ENCODE peak calls at places on chromosomes 2 and 18, in six cellular contexts. One of them, this sample, is unnamed.

GRCh38 chr18:24631238-24632025 is 171.0 kb downstream of the HRH4 start:
- DNase-seq in stimulated activated CD8-positive, alpha-beta memory T cell treated with anti-CD3 and anti-CD28 coated beads, Interleukin-2, amount 100 ng/mL, for 48 hours: no peak
- DNase-seq in activated T-cell treated with anti-CD3 and anti-CD28 coated beads for 1 hour: no peak
- DNase-seq in hypothalamus: no peak
- DNase-seq in naive thymus-derived CD8-positive, alpha-beta T cell: no peak
- DNase-seq in CD4-positive, alpha-beta T cell: no peak
- DNase-seq in this sample: no peak

GRCh38 chr2:50491541-50492114 is 540.3 kb downstream of the NRXN1 start:
- DNase-seq in stimulated activated CD8-positive, alpha-beta memory T cell treated with anti-CD3 and anti-CD28 coated beads, Interleukin-2, amount 100 ng/mL, for 48 hours: no peak
- DNase-seq in activated T-cell treated with anti-CD3 and anti-CD28 coated beads for 1 hour: no peak
- DNase-seq in hypothalamus: peak
- DNase-seq in naive thymus-derived CD8-positive, alpha-beta T cell: no peak
- DNase-seq in CD4-positive, alpha-beta T cell: no peak
- DNase-seq in this sample: no peak

GRCh38 chr18:33871363-33872025 is 293.5 kb downstream of the ASXL3 start:
- DNase-seq in stimulated activated CD8-positive, alpha-beta memory T cell treated with anti-CD3 and anti-CD28 coated beads, Interleukin-2, amount 100 ng/mL, for 48 hours: no peak
- DNase-seq in activated T-cell treated with anti-CD3 and anti-CD28 coated beads for 1 hour: no peak
- DNase-seq in hypothalamus: no peak
- DNase-seq in naive thymus-derived CD8-positive, alpha-beta T cell: no peak
- DNase-seq in CD4-positive, alpha-beta T cell: no peak
- DNase-seq in this sample: no peak

GRCh38 chr2:197285361-197285760 is 25.2 kb downstream of the ANKRD44 start:
- DNase-seq in stimulated activated CD8-positive, alpha-beta memory T cell treated with anti-CD3 and anti-CD28 coated beads, Interleukin-2, amount 100 ng/mL, for 48 hours: no peak
- DNase-seq in activated T-cell treated with anti-CD3 and anti-CD28 coated beads for 1 hour: no peak
- DNase-seq in hypothalamus: no peak
- DNase-seq in naive thymus-derived CD8-positive, alpha-beta T cell: no peak
- DNase-seq in CD4-positive, alpha-beta T cell: no peak
- DNase-seq in this sample: no peak

GRCh38 chr18:79151191-79151590 is 82.0 kb downstream of the ATP9B start:
- DNase-seq in stimulated activated CD8-positive, alpha-beta memory T cell treated with anti-CD3 and anti-CD28 coated beads, Interleukin-2, amount 100 ng/mL, for 48 hours: no peak
- DNase-seq in activated T-cell treated with anti-CD3 and anti-CD28 coated beads for 1 hour: no peak
- DNase-seq in hypothalamus: no peak
- DNase-seq in naive thymus-derived CD8-positive, alpha-beta T cell: no peak
- DNase-seq in CD4-positive, alpha-beta T cell: no peak
- DNase-seq in this sample: no peak

GRCh38 chr2:169461143-169461542 is 18.2 kb upstream of the BBS5 start:
- DNase-seq in stimulated activated CD8-positive, alpha-beta memory T cell treated with anti-CD3 and anti-CD28 coated beads, Interleukin-2, amount 100 ng/mL, for 48 hours: no peak
- DNase-seq in activated T-cell treated with anti-CD3 and anti-CD28 coated beads for 1 hour: no peak
- DNase-seq in hypothalamus: no peak
- DNase-seq in naive thymus-derived CD8-positive, alpha-beta T cell: no peak
- DNase-seq in CD4-positive, alpha-beta T cell: no peak
- DNase-seq in this sample: no peak

GRCh38 chr18:79753391-79753851 is 44.3 kb upstream of the KCNG2 start:
- DNase-seq in stimulated activated CD8-positive, alpha-beta memory T cell treated with anti-CD3 and anti-CD28 coated beads, Interleukin-2, amount 100 ng/mL, for 48 hours: no peak
- DNase-seq in activated T-cell treated with anti-CD3 and anti-CD28 coated beads for 1 hour: no peak
- DNase-seq in hypothalamus: no peak
- DNase-seq in naive thymus-derived CD8-positive, alpha-beta T cell: no peak
- DNase-seq in CD4-positive, alpha-beta T cell: no peak
- DNase-seq in this sample: no peak

GRCh38 chr2:23760746-23761145 is 166.2 kb downstream of the ATAD2B start:
- DNase-seq in stimulated activated CD8-positive, alpha-beta memory T cell treated with anti-CD3 and anti-CD28 coated beads, Interleukin-2, amount 100 ng/mL, for 48 hours: no peak
- DNase-seq in activated T-cell treated with anti-CD3 and anti-CD28 coated beads for 1 hour: no peak
- DNase-seq in hypothalamus: no peak
- DNase-seq in naive thymus-derived CD8-positive, alpha-beta T cell: no peak
- DNase-seq in CD4-positive, alpha-beta T cell: no peak
- DNase-seq in this sample: no peak

GRCh38 chr2:7405861-7406715 is 488.9 kb downstream of the RNF144A start:
- DNase-seq in stimulated activated CD8-positive, alpha-beta memory T cell treated with anti-CD3 and anti-CD28 coated beads, Interleukin-2, amount 100 ng/mL, for 48 hours: no peak
- DNase-seq in activated T-cell treated with anti-CD3 and anti-CD28 coated beads for 1 hour: no peak
- DNase-seq in hypothalamus: no peak
- DNase-seq in naive thymus-derived CD8-positive, alpha-beta T cell: no peak
- DNase-seq in CD4-positive, alpha-beta T cell: no peak
- DNase-seq in this sample: no peak

GRCh38 chr2:150126143-150126725 is 361.2 kb downstream of the RND3 start:
- DNase-seq in stimulated activated CD8-positive, alpha-beta memory T cell treated with anti-CD3 and anti-CD28 coated beads, Interleukin-2, amount 100 ng/mL, for 48 hours: no peak
- DNase-seq in activated T-cell treated with anti-CD3 and anti-CD28 coated beads for 1 hour: no peak
- DNase-seq in hypothalamus: no peak
- DNase-seq in naive thymus-derived CD8-positive, alpha-beta T cell: no peak
- DNase-seq in CD4-positive, alpha-beta T cell: no peak
- DNase-seq in this sample: no peak

GRCh38 chr2:237393523-237393922 is 20.4 kb downstream of the COL6A3 start:
- DNase-seq in stimulated activated CD8-positive, alpha-beta memory T cell treated with anti-CD3 and anti-CD28 coated beads, Interleukin-2, amount 100 ng/mL, for 48 hours: no peak
- DNase-seq in activated T-cell treated with anti-CD3 and anti-CD28 coated beads for 1 hour: no peak
- DNase-seq in hypothalamus: no peak
- DNase-seq in naive thymus-derived CD8-positive, alpha-beta T cell: no peak
- DNase-seq in CD4-positive, alpha-beta T cell: no peak
- DNase-seq in this sample: no peak

GRCh38 chr2:207897541-207898353 is 127.6 kb downstream of the PLEKHM3 start:
- DNase-seq in stimulated activated CD8-positive, alpha-beta memory T cell treated with anti-CD3 and anti-CD28 coated beads, Interleukin-2, amount 100 ng/mL, for 48 hours: no peak
- DNase-seq in activated T-cell treated with anti-CD3 and anti-CD28 coated beads for 1 hour: no peak
- DNase-seq in hypothalamus: no peak
- DNase-seq in naive thymus-derived CD8-positive, alpha-beta T cell: no peak
- DNase-seq in CD4-positive, alpha-beta T cell: no peak
- DNase-seq in this sample: no peak

GRCh38 chr2:181678033-181678586 is 2.2 kb downstream of the NEUROD1 start:
- DNase-seq in stimulated activated CD8-positive, alpha-beta memory T cell treated with anti-CD3 and anti-CD28 coated beads, Interleukin-2, amount 100 ng/mL, for 48 hours: peak
- DNase-seq in activated T-cell treated with anti-CD3 and anti-CD28 coated beads for 1 hour: peak
- DNase-seq in hypothalamus: peak
- DNase-seq in naive thymus-derived CD8-positive, alpha-beta T cell: peak
- DNase-seq in CD4-positive, alpha-beta T cell: peak
- DNase-seq in this sample: no peak

GRCh38 chr2:26970928-26971627 is 641 bp downstream of the MAPRE3 start:
- DNase-seq in stimulated activated CD8-positive, alpha-beta memory T cell treated with anti-CD3 and anti-CD28 coated beads, Interleukin-2, amount 100 ng/mL, for 48 hours: no peak
- DNase-seq in activated T-cell treated with anti-CD3 and anti-CD28 coated beads for 1 hour: no peak
- DNase-seq in hypothalamus: no peak
- DNase-seq in naive thymus-derived CD8-positive, alpha-beta T cell: no peak
- DNase-seq in CD4-positive, alpha-beta T cell: no peak
- DNase-seq in this sample: no peak

GRCh38 chr2:199309973-199310372 is 147.8 kb downstream of the SATB2 start:
- DNase-seq in stimulated activated CD8-positive, alpha-beta memory T cell treated with anti-CD3 and anti-CD28 coated beads, Interleukin-2, amount 100 ng/mL, for 48 hours: no peak
- DNase-seq in activated T-cell treated with anti-CD3 and anti-CD28 coated beads for 1 hour: no peak
- DNase-seq in hypothalamus: no peak
- DNase-seq in naive thymus-derived CD8-positive, alpha-beta T cell: no peak
- DNase-seq in CD4-positive, alpha-beta T cell: no peak
- DNase-seq in this sample: no peak

GRCh38 chr2:214139630-214140284 is 271.1 kb upstream of the VWC2L start:
- DNase-seq in stimulated activated CD8-positive, alpha-beta memory T cell treated with anti-CD3 and anti-CD28 coated beads, Interleukin-2, amount 100 ng/mL, for 48 hours: no peak
- DNase-seq in activated T-cell treated with anti-CD3 and anti-CD28 coated beads for 1 hour: no peak
- DNase-seq in hypothalamus: no peak
- DNase-seq in naive thymus-derived CD8-positive, alpha-beta T cell: no peak
- DNase-seq in CD4-positive, alpha-beta T cell: no peak
- DNase-seq in this sample: no peak

GRCh38 chr2:70458661-70459060 is 95.0 kb downstream of the TGFA start:
- DNase-seq in stimulated activated CD8-positive, alpha-beta memory T cell treated with anti-CD3 and anti-CD28 coated beads, Interleukin-2, amount 100 ng/mL, for 48 hours: no peak
- DNase-seq in activated T-cell treated with anti-CD3 and anti-CD28 coated beads for 1 hour: no peak
- DNase-seq in hypothalamus: no peak
- DNase-seq in naive thymus-derived CD8-positive, alpha-beta T cell: no peak
- DNase-seq in CD4-positive, alpha-beta T cell: no peak
- DNase-seq in this sample: no peak